ENCODE peak calls at places on chromosomes 5 and 9, in five cellular contexts. X is OCI-LY7, H is cardiac muscle cell, W is AG04450, J is mammary epithelial cell. V is an unnamed sample. For H3K9me3, the result is how much of the 10 kb centered on the place peaks cover.

GRCh38 chr5:170302729-170303501 is 5.3 kb upstream of the LCP2 start:
- DNase-seq in X (peak), H (peak), W (no peak), J (no peak), V (peak)

GRCh38 chr5:150599917-150600511 is 40.4 kb upstream of the SYNPO start:
- DNase-seq in X (no peak), H (no peak), W (peak), J (peak), V (peak)

GRCh38 chr9:91486699-91487497 is 63.3 kb upstream of the NFIL3 start:
- DNase-seq in X (no peak), H (no peak), W (no peak), J (no peak), V (no peak)

GRCh38 chr9:859251-859650 is 17.8 kb downstream of the DMRT1 start:
- DNase-seq in X (peak), H (no peak), W (no peak), J (no peak), V (no peak)

GRCh38 chr5:32851774-32852173 is 140.7 kb downstream of the NPR3 start:
- DNase-seq in X (no peak), H (no peak), W (no peak), J (no peak), V (no peak)

GRCh38 chr5:153584561-153585359 is 94.3 kb downstream of the GRIA1 start:
- DNase-seq in X (no peak), H (no peak), W (no peak), J (no peak), V (no peak)

GRCh38 chr9:86925686-86926085 is 21.6 kb downstream of the GAS1 start:
- DNase-seq in X (no peak), H (no peak), W (no peak), J (no peak), V (no peak)

GRCh38 chr9:5146241-5146640 is 39.2 kb downstream of the INSL6 start:
- DNase-seq in X (no peak), H (no peak), W (no peak), J (no peak), V (no peak)

GRCh38 chr5:32990593-32991415 is 279.7 kb downstream of the NPR3 start:
- DNase-seq in X (no peak), H (no peak), W (no peak), J (peak), V (no peak)

GRCh38 chr9:101311759-101312420 is 72.9 kb downstream of the BAAT start:
- DNase-seq in X (peak), H (peak), W (peak), J (peak), V (no peak)

GRCh38 chr5:26757941-26758340 is 280.4 kb downstream of the CDH9 start:
- DNase-seq in X (no peak), H (no peak), W (no peak), J (no peak), V (no peak)

GRCh38 chr5:143008809-143009521 is 238.8 kb downstream of the ARHGAP26 start:
- DNase-seq in X (no peak), H (no peak), W (peak), J (peak), V (no peak)

GRCh38 chr5:159581502-159582249 is 251.4 kb upstream of the IL12B start:
- DNase-seq in X (no peak), H (peak), W (peak), J (peak), V (no peak)

GRCh38 chr9:22457448-22457847 is 10.8 kb downstream of the DMRTA1 start:
- DNase-seq in X (no peak), H (no peak), W (no peak), J (no peak), V (no peak)

GRCh38 chr5:35230043-35230611 is at the start of gene PRLR:
- DNase-seq in X (no peak), H (peak), W (no peak), J (peak), V (peak)

GRCh38 chr9:36772449-36773370 is 200.0 kb downstream of the MELK start:
- DNase-seq in X (no peak), H (peak), W (no peak), J (peak), V (no peak)

GRCh38 chr5:2626572-2626971 is 124.9 kb downstream of the IRX2 start:
- DNase-seq in X (no peak), H (no peak), W (no peak), J (no peak), V (no peak)
- H3K9me3 ChIP-seq in X (under half), H (under half), W (under half), J (under half), V (under half)

DNA sequence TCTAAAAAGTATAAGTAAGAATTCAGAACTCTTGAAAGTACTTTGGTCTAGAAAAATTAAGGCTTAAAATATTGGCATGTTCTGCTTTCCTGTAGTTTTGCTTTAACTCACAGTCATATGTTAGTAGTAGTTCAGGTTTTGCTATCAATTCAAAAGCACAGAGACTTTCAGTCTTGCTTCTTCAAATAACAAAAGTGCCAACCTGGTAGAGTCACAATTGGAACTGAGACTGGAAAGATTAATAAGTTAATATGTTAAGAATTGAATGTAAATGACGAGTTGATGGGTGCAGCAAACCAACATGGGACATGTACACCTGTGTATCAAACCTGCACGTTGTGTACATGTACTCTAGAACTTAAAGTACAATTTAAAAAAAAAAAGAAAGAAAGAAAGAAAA is 822.3 kb downstream of the MTRR start:
- DNase-seq in X (no peak), H (no peak), W (no peak), J (no peak), V (no peak)
- H3K9me3 ChIP-seq in X (under half), H (under half), W (under half), J (under half), V (under half)

GRCh38 chr9:127923771-127924170 is 6.8 kb downstream of the PIP5KL1 start:
- DNase-seq in X (no peak), H (no peak), W (peak), J (peak), V (no peak)

GRCh38 chr9:127926961-127927456 is 3.6 kb downstream of the PIP5KL1 start:
- DNase-seq in X (no peak), H (no peak), W (no peak), J (peak), V (no peak)

GRCh38 chr9:127923046-127923445 is 6.2 kb upstream of the ST6GALNAC4 start:
- DNase-seq in X (no peak), H (no peak), W (no peak), J (no peak), V (no peak)

GRCh38 chr9:127925959-127926949 is 4.3 kb downstream of the PIP5KL1 start:
- DNase-seq in X (no peak), H (no peak), W (no peak), J (no peak), V (no peak)

DNA sequence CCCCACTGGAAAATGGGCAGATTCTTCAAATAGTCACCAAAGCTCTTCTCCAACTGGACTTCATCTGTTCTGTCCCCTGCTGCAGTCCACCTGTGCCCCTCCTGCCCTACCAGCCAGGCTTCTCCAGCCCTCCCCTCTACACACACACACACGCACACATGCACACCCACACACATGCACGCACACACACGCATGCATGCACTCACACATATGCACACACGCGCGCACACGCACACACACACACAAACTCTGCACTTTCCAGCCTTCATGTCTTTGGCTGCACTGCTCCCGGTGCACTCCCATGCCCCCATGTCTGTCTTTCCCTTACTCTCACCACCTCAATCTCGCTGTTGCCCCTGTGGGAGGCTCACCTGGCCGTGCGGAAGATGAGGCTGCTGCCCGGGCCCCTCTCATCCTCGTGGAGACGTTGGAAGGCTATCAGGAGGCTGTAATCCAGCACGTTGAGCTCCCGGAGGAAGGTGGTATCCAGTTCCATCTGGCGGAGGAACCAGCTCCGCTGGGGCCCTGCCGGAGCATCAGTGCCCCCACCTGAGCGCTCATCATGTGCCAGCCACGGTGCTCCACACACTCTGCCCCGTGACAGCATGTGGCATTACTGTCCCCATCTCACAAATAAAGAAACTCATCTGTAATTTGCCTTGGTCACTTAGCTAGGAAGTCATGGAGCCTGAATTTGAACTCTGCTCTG is 5.7 kb downstream of the PIP5KL1 start:
- DNase-seq in X (no peak), H (no peak), W (no peak), J (no peak), V (no peak)
- H3K9me3 ChIP-seq in X (under half), H (under half), W (under half), J (under half), V (under half)

GRCh38 chr9:94126844-94127243 is 42.6 kb downstream of the PTPDC1 start:
- DNase-seq in X (no peak), H (no peak), W (no peak), J (no peak), V (no peak)

GRCh38 chr9:94128580-94128979 is 44.3 kb downstream of the PTPDC1 start:
- DNase-seq in X (no peak), H (no peak), W (no peak), J (no peak), V (no peak)

DNA sequence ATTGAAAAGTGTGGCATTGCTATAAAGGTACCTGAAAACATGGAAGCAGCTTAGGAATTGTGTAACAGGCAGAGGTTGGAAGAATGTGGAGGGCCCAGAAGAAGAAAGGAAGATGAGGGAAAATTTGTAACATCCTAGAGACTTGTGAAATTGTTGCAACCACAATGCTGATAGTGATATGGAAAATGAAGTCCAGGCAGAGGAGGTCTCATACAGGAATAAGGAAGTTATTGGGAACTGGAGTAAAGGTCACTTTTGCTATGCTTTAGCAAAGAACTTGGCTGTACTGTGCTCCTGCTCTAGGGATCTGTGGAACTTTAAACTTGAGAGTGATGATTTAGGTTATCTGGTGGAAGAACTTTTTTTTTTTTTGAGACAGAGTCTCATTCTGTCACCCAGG is 43.5 kb downstream of the PTPDC1 start:
- DNase-seq in X (no peak), H (no peak), W (no peak), J (no peak), V (no peak)
- H3K9me3 ChIP-seq in X (under half), H (under half), W (under half), J (under half), V (under half)

DNA sequence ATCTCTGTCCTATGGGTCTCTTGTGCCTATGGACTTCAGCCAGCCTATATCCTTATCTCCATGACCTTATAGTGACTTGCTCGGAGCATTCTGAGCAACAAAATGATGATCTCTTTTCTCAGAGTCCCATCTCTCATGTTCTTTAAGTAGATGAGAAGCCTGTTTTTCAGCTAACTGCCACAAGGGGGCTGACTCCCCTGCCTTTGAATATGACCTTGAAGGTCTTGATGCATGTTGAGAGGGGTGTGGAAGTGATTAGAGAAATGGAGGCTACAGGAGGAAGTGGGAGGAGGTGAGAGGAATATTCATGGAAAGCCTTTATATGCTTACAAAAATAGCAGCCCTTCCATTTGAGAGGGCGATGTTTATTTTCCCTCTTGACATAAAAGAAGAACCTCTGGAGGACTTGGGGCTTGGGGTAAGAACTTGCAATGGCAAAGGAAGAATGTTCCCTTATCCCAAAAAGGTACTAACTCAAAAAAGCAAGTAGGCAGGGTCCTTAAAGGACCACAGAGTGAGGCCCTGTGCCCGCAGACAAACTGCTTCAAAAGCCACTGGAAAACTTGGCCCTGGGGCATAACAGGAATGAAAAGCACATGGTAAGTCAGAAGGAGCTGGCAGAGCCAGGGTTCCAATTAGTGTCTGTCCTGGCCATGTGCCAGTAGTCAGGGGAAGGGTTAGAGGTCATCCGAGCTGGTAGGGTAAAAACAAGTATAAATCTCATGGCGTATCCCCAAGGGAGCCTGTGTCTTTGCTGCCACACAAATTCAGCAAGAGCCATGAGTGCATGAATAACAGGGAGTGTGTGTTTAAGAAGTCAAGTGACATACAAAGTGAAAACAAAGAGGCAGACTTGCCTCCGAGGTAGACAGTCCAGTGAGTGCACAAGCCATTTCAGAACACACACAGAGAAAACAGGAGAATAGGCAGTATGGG is 39.1 kb downstream of the FGD3 start:
- DNase-seq in X (peak), H (no peak), W (no peak), J (no peak), V (no peak)
- H3K9me3 ChIP-seq in X (under half), H (under half), W (under half), J (under half), V (under half)

DNA sequence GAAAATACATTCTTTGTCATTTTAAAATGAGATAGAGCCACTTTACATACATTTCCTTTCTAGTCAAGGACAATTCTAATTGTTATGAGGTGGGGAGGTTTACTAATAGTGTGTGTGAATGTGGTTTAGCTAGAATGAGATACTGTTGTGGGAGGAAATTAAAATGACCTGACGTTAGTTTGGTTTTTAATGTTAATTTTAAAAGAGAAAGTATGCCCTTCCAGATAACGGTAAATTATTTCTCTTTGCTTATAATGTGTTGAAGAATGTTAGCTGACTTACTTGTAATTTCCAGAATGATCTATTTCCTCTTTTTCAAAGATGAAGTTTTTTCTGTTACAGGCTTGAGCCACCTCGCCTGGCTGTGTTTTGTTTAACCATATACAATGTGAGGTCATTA is 1.7 kb upstream of the TAF7 start:
- DNase-seq in X (no peak), H (no peak), W (no peak), J (no peak), V (no peak)
- H3K9me3 ChIP-seq in X (under half), H (under half), W (under half), J (under half), V (under half)